ENCODE peak calls at places on chromosome 16, in nine cellular contexts. Y is PC-3, X is HCT116, G is GM10248, E is GM12864, S is fibroblast of the aortic adventitia, R is heart right ventricle, V is sigmoid colon, P is left ventricle myocardium inferior. M is an unnamed sample.

GRCh38 chr16:87295259-87295658 is 21.9 kb downstream of the C16orf95 start:
- DNase-seq in P (no peak), S (no peak), G (no peak), X (peak), V (no peak), R (no peak), E (no peak), Y (peak), M (no peak)

GRCh38 chr16:2777231-2777902 is at the start of gene ELOB:
- DNase-seq in S (peak), R (peak), V (peak), G (peak), Y (peak), E (peak), X (peak), P (peak), M (peak)

GRCh38 chr16:62794724-62795123 is 758.5 kb upstream of the CDH8 start:
- DNase-seq in G (no peak), E (no peak), P (no peak), V (no peak), S (no peak), R (no peak), Y (no peak), X (no peak), M (no peak)

GRCh38 chr16:86363057-86363490 is 147.3 kb upstream of the FOXF1 start:
- DNase-seq in E (no peak), X (no peak), S (peak), G (no peak), R (no peak), Y (peak), P (no peak), V (peak), M (no peak)

GRCh38 chr16:48946687-48947370 is 334.8 kb downstream of the CBLN1 start:
- DNase-seq in Y (no peak), G (no peak), S (no peak), P (no peak), X (no peak), V (no peak), R (no peak), E (no peak), M (no peak)

GRCh38 chr16:59605706-59606105 is 871.6 kb upstream of the GOT2 start:
- DNase-seq in R (no peak), S (no peak), V (no peak), Y (no peak), X (no peak), P (no peak), E (no peak), G (no peak), M (no peak)

GRCh38 chr16:523097-523741 is 4.3 kb upstream of the CAPN15 start:
- DNase-seq in P (no peak), V (no peak), S (no peak), E (no peak), G (no peak), Y (no peak), R (peak), X (no peak), M (no peak)

GRCh38 chr16:21190599-21190998 is 20.8 kb downstream of the ZP2 start:
- DNase-seq in P (no peak), R (no peak), V (no peak), Y (no peak), E (no peak), X (no peak), S (peak), G (no peak), M (no peak)

GRCh38 chr16:89338863-89339262 is 121.4 kb downstream of the ZNF778 start:
- DNase-seq in P (no peak), R (no peak), V (no peak), G (no peak), E (no peak), S (no peak), X (no peak), Y (no peak), M (no peak)

GRCh38 chr16:64362193-64362592 is 759.7 kb downstream of the CDH11 start:
- DNase-seq in Y (peak), V (no peak), X (no peak), R (no peak), E (no peak), S (peak), P (no peak), G (no peak), M (no peak)

GRCh38 chr16:67652578-67653130 is 7.4 kb downstream of the ACD start:
- DNase-seq in G (no peak), E (no peak), Y (peak), V (no peak), R (peak), X (peak), S (no peak), P (no peak), M (peak)

GRCh38 chr16:21208429-21208828 is 2.9 kb downstream of the ZP2 start:
- DNase-seq in E (no peak), Y (no peak), P (no peak), V (no peak), R (no peak), X (no peak), G (no peak), S (no peak), M (no peak)

DNA sequence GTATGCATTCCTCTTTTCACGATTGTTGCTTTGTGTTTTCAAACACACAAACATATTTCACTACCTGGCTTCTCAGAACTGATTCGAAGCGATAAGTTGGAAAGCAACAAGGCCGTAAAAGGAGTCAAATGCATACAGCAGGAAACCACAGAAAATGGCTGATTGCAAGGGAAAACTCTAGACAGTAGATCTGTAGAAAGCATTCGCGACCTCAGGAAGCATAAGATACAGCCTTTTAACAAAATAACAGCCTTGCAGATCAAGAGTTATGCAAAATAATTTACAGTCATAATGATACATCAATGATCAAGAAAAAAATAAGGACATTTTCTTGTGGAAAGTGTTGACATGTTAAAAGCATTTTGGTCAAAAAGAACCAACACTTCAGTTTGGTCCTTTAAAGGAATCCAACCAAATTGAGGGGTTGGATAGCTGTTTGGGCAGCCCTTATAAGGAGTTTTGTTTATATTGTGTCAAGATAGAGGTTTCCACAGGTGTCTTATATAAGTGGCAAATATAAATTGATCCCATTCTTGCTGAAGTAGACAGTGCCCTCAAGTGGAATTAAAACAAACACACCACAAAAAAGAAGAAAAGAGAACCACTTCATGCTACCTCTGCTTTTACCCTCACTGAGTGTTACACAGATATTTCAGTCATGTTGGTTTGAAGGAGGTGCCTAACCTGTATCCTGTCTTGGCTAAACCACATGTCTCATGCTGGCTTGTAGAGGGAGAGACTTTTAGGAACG is 5.5 kb downstream of the CYLD start:
- DNase-seq in R (no peak), V (no peak), E (peak), X (peak), Y (peak), G (peak), P (no peak), S (peak), M (peak)
- TF ChIP-seq CTCF in R (peak), V (no peak), E (peak), X (peak), Y (peak), G (peak), P (peak), S (peak), M (peak)

DNA sequence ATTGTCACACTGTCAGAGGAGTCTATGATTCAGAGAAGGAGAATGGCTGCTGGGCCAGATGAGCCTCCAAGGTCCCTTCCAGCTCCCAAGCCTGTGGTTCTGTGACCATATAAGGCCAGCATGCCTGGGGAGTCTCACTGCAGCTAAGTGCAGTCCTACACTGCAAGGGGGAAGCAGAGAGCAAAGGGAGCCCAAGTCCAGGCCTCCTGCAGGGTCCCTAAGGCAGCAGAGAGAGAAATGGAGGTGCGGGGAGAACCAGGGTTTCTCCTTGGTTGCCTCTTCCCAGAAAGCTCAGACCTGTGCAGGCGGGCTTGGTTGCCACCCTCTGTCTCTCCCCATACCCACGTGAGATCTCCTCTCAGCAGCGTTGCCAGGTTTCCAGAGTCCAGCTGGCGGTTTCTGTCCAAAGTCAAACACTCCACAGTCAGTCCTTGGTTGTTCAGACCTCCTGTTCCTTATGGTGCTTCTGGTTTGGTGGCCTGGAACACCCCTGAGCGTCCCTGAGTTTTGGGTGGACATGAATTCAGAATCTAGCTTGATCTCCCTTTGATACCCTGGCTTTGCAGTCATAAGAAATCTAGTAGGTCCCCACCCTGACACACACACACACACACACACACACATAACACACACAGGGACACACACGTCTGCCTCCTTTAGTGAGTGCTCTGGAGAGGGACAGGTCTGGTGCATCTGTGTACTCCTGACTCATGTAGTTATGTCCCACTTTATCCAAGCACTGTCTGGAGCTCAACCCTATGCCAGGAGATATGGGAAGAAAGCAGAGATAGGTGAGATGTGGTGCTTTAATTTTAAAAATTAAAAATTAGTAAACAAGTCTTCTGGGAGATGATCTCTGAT is 78.8 kb downstream of the GNAO1 start:
- DNase-seq in P (no peak), V (peak), S (peak), Y (no peak), R (peak), G (no peak), X (no peak), E (no peak), M (no peak)
- TF ChIP-seq CTCF in P (peak), V (peak), S (peak), Y (no peak), R (peak), G (no peak), X (no peak), E (no peak), M (no peak)

DNA sequence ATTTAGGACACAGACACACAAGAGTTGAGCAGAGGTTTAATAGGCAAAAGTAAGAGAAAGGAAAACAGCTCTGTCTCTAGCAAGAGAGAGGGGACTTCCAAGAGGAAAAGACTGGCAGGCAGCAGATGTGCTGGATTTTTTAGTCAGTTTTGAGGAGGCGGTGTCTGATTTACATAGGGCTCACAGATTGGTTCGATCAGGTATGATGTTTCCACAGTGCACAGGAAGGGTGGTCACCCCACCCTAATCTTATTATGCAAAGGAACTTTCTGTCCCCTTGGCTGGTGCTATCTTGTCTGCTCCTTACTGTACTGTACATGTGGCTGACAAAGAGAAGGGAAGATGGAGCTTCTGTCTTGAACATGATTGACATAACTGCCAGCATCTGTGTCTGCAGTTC is 25.3 kb downstream of the BFAR start:
- DNase-seq in Y (no peak), X (no peak), P (no peak), E (peak), V (no peak), G (peak), R (no peak), S (no peak), M (peak)
- TF ChIP-seq CTCF in Y (no peak), X (no peak), P (no peak), E (no peak), V (no peak), G (no peak), R (no peak), S (no peak), M (no peak)

DNA sequence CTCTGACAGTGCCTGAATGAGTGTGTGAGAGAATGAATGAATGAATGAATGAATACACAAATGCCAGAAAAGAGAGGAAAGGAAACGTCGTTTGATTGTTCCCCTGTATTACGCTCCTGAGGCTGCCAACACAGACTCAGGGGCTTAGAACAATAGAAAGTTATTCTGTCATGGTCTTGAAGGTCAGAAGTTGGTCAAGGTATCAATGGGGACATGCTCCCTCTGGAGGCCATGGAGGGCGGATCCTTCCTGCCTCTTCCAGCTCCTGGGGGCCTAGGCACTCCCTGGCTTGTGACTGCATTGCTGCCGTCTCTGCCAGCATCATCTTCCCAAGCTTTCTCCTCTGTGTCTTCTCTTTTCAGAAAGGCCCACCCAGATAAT is 1.5 kb upstream of the SLC38A8 start:
- DNase-seq in V (no peak), Y (peak), P (no peak), S (peak), R (no peak), X (peak), G (no peak), E (no peak), M (no peak)
- TF ChIP-seq CTCF in V (no peak), Y (peak), P (peak), S (peak), R (peak), X (peak), G (no peak), E (peak), M (no peak)

GRCh38 chr16:85346404-85347212 is 234.3 kb upstream of the CIBAR2 start:
- DNase-seq in P (no peak), X (no peak), Y (no peak), S (no peak), R (no peak), V (no peak), G (no peak), E (no peak), M (no peak)

GRCh38 chr16:85348921-85349334 is 236.7 kb upstream of the CIBAR2 start:
- DNase-seq in E (no peak), S (no peak), V (no peak), P (no peak), G (no peak), R (no peak), Y (no peak), X (no peak), M (no peak)

GRCh38 chr16:85345129-85345639 is 232.9 kb upstream of the CIBAR2 start:
- DNase-seq in X (no peak), V (no peak), G (no peak), P (no peak), Y (no peak), S (no peak), R (no peak), E (no peak), M (no peak)

GRCh38 chr16:85348065-85348840 is 236.0 kb upstream of the CIBAR2 start:
- DNase-seq in R (no peak), V (no peak), E (no peak), G (no peak), X (no peak), P (no peak), S (no peak), Y (no peak), M (no peak)

GRCh38 chr16:85347213-85347591 is 234.9 kb upstream of the CIBAR2 start:
- DNase-seq in X (no peak), P (no peak), S (no peak), V (no peak), E (no peak), R (no peak), Y (no peak), G (no peak), M (no peak)
- TF ChIP-seq CTCF in X (no peak), P (peak), S (peak), V (peak), E (peak), R (peak), Y (no peak), G (peak), M (no peak)

GRCh38 chr16:72961115-72961832 is 86.7 kb downstream of the ZFHX3 start:
- DNase-seq in Y (peak), R (no peak), P (no peak), S (no peak), V (peak), G (no peak), X (no peak), E (no peak), M (no peak)
- TF ChIP-seq CTCF in Y (peak), R (no peak), P (peak), S (peak), V (no peak), G (no peak), X (peak), E (no peak), M (no peak)

GRCh38 chr16:7086842-7087616 is 245.6 kb upstream of the RBFOX1 start:
- DNase-seq in S (no peak), G (no peak), R (peak), E (no peak), P (peak), V (no peak), X (no peak), Y (peak), M (no peak)
- TF ChIP-seq CTCF in S (no peak), G (no peak), R (peak), E (no peak), P (peak), V (no peak), X (no peak), Y (peak), M (no peak)